ENCODE peak calls at places on chromosomes 4 and X, in four cellular contexts. D is fibroblast of lung, L is HFF-Myc, H is progenitor cell of endocrine pancreas. M is an unnamed sample.
A peak's percentile ranks its signal among the peaks of the same experiment; 100 is the strongest.

GRCh38 chr4:40890199-40890598 is 140.4 kb downstream of the NSUN7 start:
- DNase-seq in D (no peak), L (no peak), H (no peak), M (no peak)

GRCh38 chr4:74366367-74366891 is 1.5 kb downstream of the EREG start:
- DNase-seq in D (peak; percentile 41), L (no peak), H (no peak), M (no peak)

GRCh38 chrX:139680356-139680755 is 27.6 kb downstream of the MCF2 start:
- DNase-seq in D (no peak), L (no peak), H (no peak), M (no peak)

GRCh38 chr4:147799986-147800555 is 68.2 kb downstream of the ARHGAP10 start:
- DNase-seq in D (no peak), L (no peak), H (no peak), M (no peak)

GRCh38 chr4:17153572-17153971 is 255.1 kb upstream of the LDB2 start:
- DNase-seq in D (no peak), L (no peak), H (no peak), M (no peak)

GRCh38 chrX:15465896-15466651 is 27.1 kb downstream of the PIR start:
- DNase-seq in D (peak; percentile 56), L (no peak), H (no peak), M (no peak)

GRCh38 chrX:48025561-48025960 is 18.8 kb downstream of the SPACA5 start:
- DNase-seq in D (peak; percentile 74), L (peak; percentile 26), H (no peak), M (no peak)

GRCh38 chr4:184280104-184280503 is 62.4 kb upstream of the ENPP6 start:
- DNase-seq in D (no peak), L (no peak), H (no peak), M (no peak)

GRCh38 chr4:142913461-142914030 is 67.4 kb upstream of the INPP4B start:
- DNase-seq in D (no peak), L (no peak), H (no peak), M (no peak)

GRCh38 chr4:182862166-182862875 is 54.9 kb downstream of the DCTD start:
- DNase-seq in D (no peak), L (no peak), H (no peak), M (no peak)

GRCh38 chrX:151983186-151983585 is 8.7 kb upstream of the GABRE start:
- DNase-seq in D (no peak), L (no peak), H (no peak), M (no peak)

GRCh38 chr4:89837385-89837995 is 529 bp upstream of the SNCA start:
- DNase-seq in D (peak; percentile 53), L (no peak), H (peak; percentile 29), M (peak; percentile 74)

GRCh38 chr4:138870739-138871633 is 144.6 kb upstream of the NOCT start:
- DNase-seq in D (peak; percentile 83), L (peak; percentile 62), H (peak; percentile 56), M (peak; percentile 76)

GRCh38 chr4:7285244-7286122 is 93.1 kb downstream of the SORCS2 start:
- DNase-seq in D (no peak), L (no peak), H (no peak), M (no peak)

GRCh38 chr4:173871643-173872042 is 341.6 kb upstream of the HAND2 start:
- DNase-seq in D (no peak), L (no peak), H (no peak), M (no peak)

GRCh38 chr4:63787326-63787725 is 621.9 kb downstream of the TECRL start:
- DNase-seq in D (no peak), L (no peak), H (no peak), M (no peak)

GRCh38 chrX:6012357-6012756 is 216.3 kb downstream of the NLGN4X start:
- DNase-seq in D (no peak), L (no peak), H (no peak), M (no peak)

GRCh38 chr4:86657382-86657781 is 63.3 kb downstream of the PTPN13 start:
- DNase-seq in D (no peak), L (no peak), H (no peak), M (no peak)

GRCh38 chrX:40504801-40505605 is 75.8 kb upstream of the ATP6AP2 start:
- DNase-seq in D (peak; percentile 46), L (peak; percentile 41), H (no peak), M (no peak)

GRCh38 chr4:926538-926937 is 5.6 kb downstream of the GAK start:
- DNase-seq in D (peak; percentile 12), L (no peak), H (no peak), M (no peak)

GRCh38 chr4:39044364-39044946 is 12.2 kb upstream of the TMEM156 start:
- DNase-seq in D (peak; percentile 88), L (peak; percentile 70), H (peak; percentile 89), M (peak; percentile 88)

GRCh38 chr4:77015390-77015789 is 60.4 kb downstream of the CCNI start:
- DNase-seq in D (peak; percentile 24), L (no peak), H (no peak), M (no peak)

GRCh38 chrX:41452972-41453371 is 5.8 kb downstream of the NYX start:
- DNase-seq in D (no peak), L (no peak), H (no peak), M (no peak)

GRCh38 chrX:22952011-22952410 is 47.7 kb upstream of the DDX53 start:
- DNase-seq in D (peak; percentile 56), L (no peak), H (no peak), M (no peak)

GRCh38 chrX:79570524-79571240 is 203.5 kb upstream of the ITM2A start:
- DNase-seq in D (no peak), L (no peak), H (no peak), M (no peak)

GRCh38 chrX:55127692-55128091 is 38.9 kb downstream of the PAGE2 start:
- DNase-seq in D (peak; percentile 20), L (no peak), H (no peak), M (no peak)

GRCh38 chrX:40097492-40098263 is at the start of gene BCOR:
- DNase-seq in D (peak; percentile 54), L (no peak), H (peak; percentile 36), M (no peak)

GRCh38 chr4:185730849-185731608 is 81.0 kb downstream of the SORBS2 start:
- DNase-seq in D (peak; percentile 55), L (no peak), H (no peak), M (no peak)

GRCh38 chrX:133527415-133527814 is 112.1 kb upstream of the GPC4 start:
- DNase-seq in D (no peak), L (no peak), H (no peak), M (no peak)

GRCh38 chrX:130594453-130594916 is 192.7 kb downstream of the RBMX2 start:
- DNase-seq in D (no peak), L (no peak), H (no peak), M (no peak)

GRCh38 chr4:142563682-142564291 is 282.3 kb downstream of the INPP4B start:
- DNase-seq in D (peak; percentile 15), L (no peak), H (no peak), M (no peak)

GRCh38 chr4:39648213-39648612 is 9.5 kb upstream of the SMIM14 start:
- DNase-seq in D (no peak), L (no peak), H (no peak), M (no peak)

GRCh38 chrX:110042521-110042920 is 39.6 kb downstream of the TMEM164 start:
- DNase-seq in D (peak; percentile 58), L (no peak), H (no peak), M (no peak)

GRCh38 chrX:135295238-135295943 is 13.9 kb upstream of the ETDC start:
- DNase-seq in D (peak; percentile 53), L (no peak), H (peak; percentile 26), M (no peak)

DNA sequence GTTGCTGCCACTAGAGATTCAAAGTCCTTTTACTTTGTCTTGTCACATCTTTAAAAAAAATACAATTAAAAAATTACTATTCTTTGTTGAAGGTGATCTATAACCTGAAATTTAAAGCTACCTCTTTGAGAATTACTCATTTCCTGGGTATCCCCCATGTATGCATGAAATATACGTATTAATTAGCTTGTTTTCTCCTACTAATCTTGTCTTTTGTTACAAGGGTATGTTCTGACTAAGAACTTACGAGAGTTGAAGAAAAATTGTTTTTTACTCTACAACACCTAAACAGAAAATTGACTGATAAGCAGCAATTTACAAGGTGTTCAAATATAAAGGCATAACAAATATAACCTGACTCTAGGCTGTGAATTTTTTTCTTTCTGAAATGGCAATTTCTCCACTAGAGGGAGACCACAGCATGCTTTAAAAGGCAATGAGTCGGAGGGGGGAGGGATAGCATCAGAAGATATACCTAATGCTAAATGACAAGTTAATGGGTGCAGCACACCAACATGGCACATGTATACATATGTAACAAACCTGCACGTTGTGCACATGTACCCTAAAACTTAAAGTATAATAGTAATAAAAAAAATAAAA is 249.6 kb downstream of the OPHN1 start:
- DNase-seq in D (peak; percentile 34), L (no peak), H (no peak), M (no peak)
- TF ChIP-seq CTCF in D (peak; percentile 48), L (peak; percentile 30), H (peak; percentile 55), M (peak; percentile 72)

GRCh38 chrX:108178099-108178498 is 86.5 kb downstream of the ATG4A start:
- DNase-seq in D (no peak), L (no peak), H (no peak), M (no peak)
- TF ChIP-seq CTCF in D (no peak), L (no peak), H (no peak), M (no peak)

GRCh38 chr4:114688063-114688462 is 89.5 kb downstream of the UGT8 start:
- DNase-seq in D (no peak), L (no peak), H (no peak), M (no peak)
- TF ChIP-seq CTCF in D (no peak), L (no peak), H (no peak), M (no peak)

GRCh38 chrX:31988975-31989374 is 917.1 kb upstream of the FTHL17 start:
- DNase-seq in D (no peak), L (no peak), H (no peak), M (no peak)
- TF ChIP-seq CTCF in D (no peak), L (no peak), H (no peak), M (no peak)

GRCh38 chrX:11040976-11041375 is 70.2 kb upstream of the HCCS start:
- DNase-seq in D (no peak), L (no peak), H (no peak), M (no peak)

GRCh38 chrX:11040405-11040804 is 70.7 kb upstream of the HCCS start:
- DNase-seq in D (peak; percentile 2), L (no peak), H (no peak), M (no peak)
- TF ChIP-seq CTCF in D (no peak), L (no peak), H (no peak), M (no peak)

GRCh38 chr4:120919358-120919757 is 3.2 kb downstream of the PRDM5 start:
- DNase-seq in D (no peak), L (no peak), H (no peak), M (no peak)
- TF ChIP-seq CTCF in D (no peak), L (no peak), H (peak; percentile 23), M (peak; percentile 57)